ENCODE peak calls at places on chromosomes 5 and 9, in seven cellular contexts. X is AG09309, S is chondrocyte, R is BJ, V is BE2C, F is stomach, W is AG04450. B is an unnamed sample.

GRCh38 chr5:44679200-44679599 is 129.5 kb upstream of the MRPS30 start:
- DNase-seq in X (no peak), S (no peak), R (no peak), V (no peak), F (no peak), W (no peak), B (no peak)

GRCh38 chr9:621199-621860 is 220.2 kb upstream of the DMRT1 start:
- DNase-seq in X (no peak), S (no peak), R (no peak), V (no peak), F (no peak), W (no peak), B (no peak)

GRCh38 chr9:110748251-110748893 is 79.8 kb downstream of the MUSK start:
- DNase-seq in X (no peak), S (no peak), R (no peak), V (no peak), F (no peak), W (no peak), B (no peak)

GRCh38 chr5:177608243-177609075 is 8.5 kb downstream of the B4GALT7 start:
- DNase-seq in X (no peak), S (no peak), R (no peak), V (no peak), F (no peak), W (no peak), B (no peak)

GRCh38 chr5:100505984-100506670 is 29.0 kb upstream of the FAM174A start:
- DNase-seq in X (peak; percentile 61), S (no peak), R (peak; percentile 6), V (no peak), F (no peak), W (peak; percentile 46), B (no peak)

GRCh38 chr5:68875351-68875750 is 218.5 kb upstream of the SLC30A5 start:
- DNase-seq in X (no peak), S (no peak), R (no peak), V (no peak), F (no peak), W (no peak), B (no peak)

GRCh38 chr5:82537646-82538306 is 259.6 kb upstream of the RPS23 start:
- DNase-seq in X (no peak), S (no peak), R (no peak), V (no peak), F (no peak), W (no peak), B (no peak)

GRCh38 chr5:76133967-76134366 is 50.8 kb downstream of the SV2C start:
- DNase-seq in X (no peak), S (no peak), R (no peak), V (no peak), F (no peak), W (no peak), B (no peak)

GRCh38 chr5:9766581-9766980 is 136.4 kb upstream of the TAS2R1 start:
- DNase-seq in X (no peak), S (no peak), R (no peak), V (no peak), F (no peak), W (no peak), B (no peak)
- TF ChIP-seq CTCF in X (peak; percentile 42), S (no peak), R (peak; percentile 16), V (no peak), F (no peak), W (no peak), B (no peak)

GRCh38 chr9:124754289-124754688 is 16.8 kb downstream of the NR6A1 start:
- DNase-seq in X (no peak), S (no peak), R (no peak), V (peak; percentile 17), F (no peak), W (no peak), B (no peak)
- TF ChIP-seq CTCF in X (peak; percentile 67), S (peak; percentile 86), R (peak; percentile 72), V (peak; percentile 75), F (no peak), W (peak; percentile 80), B (peak; percentile 36)

GRCh38 chr5:94810281-94810680 is 191.8 kb downstream of the SLF1 start:
- DNase-seq in X (no peak), S (no peak), R (no peak), V (no peak), F (no peak), W (no peak), B (no peak)
- TF ChIP-seq CTCF in X (no peak), S (no peak), R (no peak), V (no peak), F (no peak), W (no peak), B (no peak)

GRCh38 chr5:757346-757930 is 27.1 kb downstream of the ZDHHC11B start:
- DNase-seq in X (no peak), S (no peak), R (no peak), V (peak; percentile 28), F (peak; percentile 23), W (no peak), B (peak; percentile 24)
- TF ChIP-seq CTCF in X (no peak), S (no peak), R (no peak), V (no peak), F (no peak), W (no peak), B (no peak)

DNA sequence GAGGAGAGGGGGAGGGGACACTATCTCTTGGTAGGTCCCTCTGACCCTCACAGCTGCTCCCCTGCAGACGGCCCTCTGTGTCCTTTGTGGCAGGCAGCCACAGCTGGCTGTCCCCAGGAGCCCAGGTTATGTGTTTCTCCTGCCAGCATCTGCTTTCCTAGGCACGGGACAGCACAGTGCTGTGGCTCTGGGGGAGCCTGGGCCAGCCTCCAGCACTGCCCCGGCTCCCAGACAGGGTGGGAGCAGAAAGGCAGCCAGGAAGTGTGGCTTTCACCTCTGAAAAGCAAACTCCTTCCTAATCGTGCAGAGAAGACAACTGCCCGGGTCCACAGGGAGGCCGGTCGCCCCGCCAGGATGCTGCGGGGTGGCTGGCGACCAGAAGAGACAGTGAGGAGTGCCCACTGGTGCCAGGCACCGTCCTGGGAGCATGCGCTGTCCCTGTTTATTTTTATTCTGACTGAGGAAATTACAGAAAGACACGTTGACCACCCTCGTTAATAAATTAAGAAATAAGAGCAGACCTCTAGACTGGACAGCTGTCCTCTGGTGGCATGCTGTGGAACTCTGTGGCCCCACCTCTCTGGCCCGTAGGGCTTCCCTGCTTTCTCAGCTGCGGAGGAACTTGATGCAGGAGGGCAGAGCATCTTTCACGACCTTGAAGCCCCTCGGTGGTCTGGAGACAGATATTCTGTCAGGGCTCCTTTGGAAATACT is 240.3 kb downstream of the FANCC start:
- DNase-seq in X (no peak), S (no peak), R (no peak), V (no peak), F (peak; percentile 25), W (no peak), B (no peak)
- TF ChIP-seq CTCF in X (peak; percentile 16), S (peak; percentile 36), R (no peak), V (no peak), F (no peak), W (peak; percentile 15), B (no peak)